ENCODE peak calls at places on chromosomes 12 and 14, in seven cellular contexts. P is transverse colon, N is dorsolateral prefrontal cortex, J is keratinocyte, R is tibial artery, S is fibroblast of lung, I is upper lobe of right lung. E is an unnamed sample.

GRCh38 chr14:95189400-95190162 is 32.3 kb upstream of the DICER1 start:
- DNase-seq in P (no peak), N (no peak), J (no peak), R (no peak), S (peak), I (no peak), E (no peak)

GRCh38 chr14:89432226-89432625 is 15.2 kb upstream of the FOXN3 start:
- DNase-seq in P (peak), N (no peak), J (no peak), R (peak), S (no peak), I (no peak), E (no peak)

GRCh38 chr12:81077686-81078441 is at the start of gene ACSS3:
- DNase-seq in P (no peak), N (peak), J (no peak), R (peak), S (peak), I (peak), E (peak)

GRCh38 chr14:58238252-58239247 is 6.1 kb upstream of the PSMA3 start:
- DNase-seq in P (no peak), N (no peak), J (no peak), R (no peak), S (peak), I (no peak), E (peak)

GRCh38 chr12:78121969-78122610 is 291.4 kb downstream of the NAV3 start:
- DNase-seq in P (no peak), N (no peak), J (no peak), R (no peak), S (peak), I (no peak), E (no peak)

GRCh38 chr12:54390176-54390667 is 5.7 kb upstream of the ZNF385A start:
- DNase-seq in P (no peak), N (no peak), J (no peak), R (no peak), S (no peak), I (no peak), E (no peak)

GRCh38 chr14:85188836-85189235 is 341.1 kb upstream of the FLRT2 start:
- DNase-seq in P (no peak), N (no peak), J (no peak), R (no peak), S (no peak), I (no peak), E (no peak)

GRCh38 chr12:52539024-52539820 is 13.7 kb downstream of the KRT71 start:
- DNase-seq in P (no peak), N (no peak), J (no peak), R (no peak), S (peak), I (no peak), E (no peak)

GRCh38 chr12:64633940-64634337 is 23.6 kb downstream of the RASSF3 start:
- DNase-seq in P (peak), N (no peak), J (no peak), R (peak), S (peak), I (peak), E (peak)

GRCh38 chr12:29455087-29455486 is 42.4 kb downstream of the OVCH1 start:
- DNase-seq in P (no peak), N (peak), J (no peak), R (no peak), S (no peak), I (no peak), E (no peak)

GRCh38 chr12:85835810-85836715 is at the start of gene RASSF9:
- DNase-seq in P (peak), N (no peak), J (no peak), R (peak), S (peak), I (peak), E (peak)

GRCh38 chr14:105476937-105477658 is 2.5 kb downstream of the CRIP2 start:
- DNase-seq in P (no peak), N (no peak), J (no peak), R (no peak), S (no peak), I (no peak), E (no peak)

GRCh38 chr14:29529418-29529817 is 398.2 kb downstream of the PRKD1 start:
- DNase-seq in P (no peak), N (no peak), J (no peak), R (no peak), S (no peak), I (no peak), E (no peak)

GRCh38 chr14:51473808-51474207 is 177.9 kb upstream of the FRMD6 start:
- DNase-seq in P (no peak), N (no peak), J (no peak), R (no peak), S (peak), I (no peak), E (no peak)

GRCh38 chr14:102645746-102646440 is 53.4 kb downstream of the RCOR1 start:
- DNase-seq in P (no peak), N (no peak), J (no peak), R (no peak), S (no peak), I (no peak), E (no peak)

GRCh38 chr14:86838363-86838762 is 1154.6 kb downstream of the GALC start:
- DNase-seq in P (no peak), N (no peak), J (no peak), R (no peak), S (no peak), I (no peak), E (no peak)

GRCh38 chr12:50584135-50584534 is 79.3 kb downstream of the DIP2B start:
- DNase-seq in P (no peak), N (no peak), J (no peak), R (no peak), S (no peak), I (no peak), E (no peak)

GRCh38 chr12:50580436-50580835 is 75.7 kb downstream of the DIP2B start:
- DNase-seq in P (no peak), N (no peak), J (no peak), R (no peak), S (no peak), I (no peak), E (no peak)

GRCh38 chr12:50579757-50580267 is 75.0 kb downstream of the DIP2B start:
- DNase-seq in P (no peak), N (no peak), J (peak), R (no peak), S (peak), I (no peak), E (no peak)

GRCh38 chr12:50581226-50582184 is 76.7 kb downstream of the DIP2B start:
- DNase-seq in P (no peak), N (no peak), J (no peak), R (no peak), S (peak), I (no peak), E (peak)
- H3K27ac ChIP-seq in P (no peak), N (peak), J (peak), R (no peak), S (no peak), I (no peak), E (no peak)

GRCh38 chr12:132544173-132544468 is 54.2 kb downstream of the FBRSL1 start:
- DNase-seq in P (no peak), N (no peak), J (no peak), R (no peak), S (no peak), I (no peak), E (no peak)
- TF ChIP-seq CTCF in P (no peak), N (no peak), J (no peak), R (no peak), S (no peak), I (no peak), E (no peak)

DNA sequence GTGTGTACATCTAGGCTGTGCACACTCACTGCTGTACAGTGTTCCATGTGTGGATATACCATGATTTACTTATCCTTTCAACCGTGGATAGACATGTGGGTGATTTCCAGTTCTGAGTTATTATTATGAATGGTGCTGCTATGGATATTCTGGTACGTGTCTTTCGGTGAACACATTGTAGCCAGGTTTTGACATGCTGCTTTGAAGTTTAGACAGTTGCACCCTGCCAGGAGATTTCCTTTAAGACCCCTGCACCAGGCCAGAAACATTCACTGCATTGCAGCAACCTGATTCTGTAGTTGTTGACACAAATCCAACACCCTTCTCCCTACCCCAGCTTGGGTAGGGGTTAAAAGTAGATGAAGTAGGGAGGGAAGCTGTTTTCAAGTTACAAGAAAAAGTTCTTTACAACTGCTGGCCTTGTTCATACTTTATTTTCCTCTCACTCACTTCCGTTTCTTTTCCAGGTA is 11.8 kb upstream of the LTA4H start:
- DNase-seq in P (no peak), N (no peak), J (no peak), R (no peak), S (no peak), I (no peak), E (no peak)
- H3K27ac ChIP-seq in P (peak), N (no peak), J (peak), R (no peak), S (no peak), I (peak), E (peak)

GRCh38 chr12:21613931-21614330 is 9.3 kb upstream of the GYS2 start:
- DNase-seq in P (no peak), N (no peak), J (no peak), R (no peak), S (no peak), I (no peak), E (no peak)
- TF ChIP-seq CTCF in P (no peak), N (no peak), J (peak), R (peak), S (no peak), I (peak), E (peak)

E was measured in adrenal gland.